ENCODE peak calls at places on chromosomes 11 and 22, in six cellular contexts. One of them, this sample, is unnamed.

GRCh38 chr11:10303558-10304363 is 1.1 kb upstream of the ADM start:
- DNase-seq in ureter: peak; percentile 67
- DNase-seq in hippocampal formation: no peak
- DNase-seq in T-helper 1 cell: peak; percentile 10
- DNase-seq in neuronal stem cell: no peak
- DNase-seq in NCI-H2081: peak; percentile 34
- DNase-seq in this sample: peak; percentile 14

GRCh38 chr11:128929991-128930390 is 12.7 kb downstream of the TP53AIP1 start:
- DNase-seq in ureter: no peak
- DNase-seq in T-helper 1 cell: no peak
- DNase-seq in NCI-H2081: no peak
- DNase-seq in hippocampal formation: no peak
- DNase-seq in neuronal stem cell: no peak
- DNase-seq in this sample: no peak

GRCh38 chr11:130653838-130654601 is 205.6 kb downstream of the ADAMTS15 start:
- DNase-seq in NCI-H2081: peak; percentile 9
- DNase-seq in T-helper 1 cell: no peak
- DNase-seq in ureter: peak; percentile 84
- DNase-seq in hippocampal formation: peak; percentile 8
- DNase-seq in neuronal stem cell: no peak
- DNase-seq in this sample: no peak

GRCh38 chr11:85725510-85726258 is 39.7 kb upstream of the CCDC89 start:
- DNase-seq in neuronal stem cell: no peak
- DNase-seq in ureter: no peak
- DNase-seq in T-helper 1 cell: no peak
- DNase-seq in NCI-H2081: no peak
- DNase-seq in hippocampal formation: no peak
- DNase-seq in this sample: no peak

GRCh38 chr22:38462960-38463784 is 4.7 kb upstream of the KDELR3 start:
- DNase-seq in hippocampal formation: no peak
- DNase-seq in ureter: no peak
- DNase-seq in neuronal stem cell: no peak
- DNase-seq in T-helper 1 cell: no peak
- DNase-seq in NCI-H2081: no peak
- DNase-seq in this sample: no peak

GRCh38 chr11:103317118-103317517 is 207.9 kb downstream of the DYNC2H1 start:
- DNase-seq in ureter: no peak
- DNase-seq in hippocampal formation: no peak
- DNase-seq in NCI-H2081: no peak
- DNase-seq in neuronal stem cell: no peak
- DNase-seq in T-helper 1 cell: no peak
- DNase-seq in this sample: no peak

GRCh38 chr11:115391162-115391561 is 113.1 kb downstream of the CADM1 start:
- DNase-seq in neuronal stem cell: no peak
- DNase-seq in NCI-H2081: no peak
- DNase-seq in T-helper 1 cell: no peak
- DNase-seq in ureter: no peak
- DNase-seq in hippocampal formation: peak; percentile 7
- DNase-seq in this sample: peak; percentile 36

GRCh38 chr11:47533690-47534135 is 19.2 kb downstream of the CELF1 start:
- DNase-seq in T-helper 1 cell: no peak
- DNase-seq in neuronal stem cell: no peak
- DNase-seq in NCI-H2081: no peak
- DNase-seq in hippocampal formation: no peak
- DNase-seq in ureter: no peak
- DNase-seq in this sample: no peak

GRCh38 chr11:45383229-45383628 is 97.1 kb upstream of the SYT13 start:
- DNase-seq in NCI-H2081: no peak
- DNase-seq in ureter: no peak
- DNase-seq in hippocampal formation: no peak
- DNase-seq in neuronal stem cell: no peak
- DNase-seq in T-helper 1 cell: no peak
- DNase-seq in this sample: peak; percentile 23